ENCODE peak calls at places on chromosome 14, in seven cellular contexts. F is renal cortical epithelial cell, S is NCI-H510A treated with DMSO at 0.1 percent for 48 hours, L is foreskin fibroblast, J is IMR-90, P is NCI-H1092 treated with DMSO at 0.1 percent for 48 hours, Y is HFFc6. N is an unnamed sample.

GRCh38 chr14:26415618-26416123 is 182.2 kb downstream of the NOVA1 start:
- DNase-seq in F (peak), S (no peak), L (peak), J (no peak), P (no peak), Y (no peak), N (no peak)

GRCh38 chr14:72611956-72612500 is 281.9 kb downstream of the DPF3 start:
- DNase-seq in F (no peak), S (no peak), L (no peak), J (no peak), P (no peak), Y (no peak), N (no peak)

GRCh38 chr14:45716506-45716905 is 463.5 kb upstream of the MIS18BP1 start:
- DNase-seq in F (peak), S (no peak), L (peak), J (no peak), P (no peak), Y (no peak), N (no peak)

GRCh38 chr14:103129301-103130016 is 6.2 kb downstream of the TNFAIP2 start:
- DNase-seq in F (no peak), S (no peak), L (no peak), J (no peak), P (no peak), Y (no peak), N (no peak)

GRCh38 chr14:77026930-77027537 is 1.5 kb downstream of the IRF2BPL start:
- DNase-seq in F (no peak), S (no peak), L (peak), J (peak), P (peak), Y (peak), N (no peak)

GRCh38 chr14:89014570-89014847 is 190.1 kb downstream of the TTC8 start:
- DNase-seq in F (no peak), S (no peak), L (no peak), J (no peak), P (no peak), Y (no peak), N (no peak)

GRCh38 chr14:89315493-89316456 is 101.3 kb downstream of the FOXN3 start:
- DNase-seq in F (no peak), S (no peak), L (no peak), J (no peak), P (no peak), Y (no peak), N (no peak)

GRCh38 chr14:97283450-97284230 is 486.5 kb downstream of the VRK1 start:
- DNase-seq in F (no peak), S (no peak), L (no peak), J (no peak), P (no peak), Y (no peak), N (no peak)

GRCh38 chr14:51877807-51878206 is 17.4 kb downstream of the GNG2 start:
- DNase-seq in F (no peak), S (no peak), L (no peak), J (no peak), P (no peak), Y (no peak), N (no peak)

GRCh38 chr14:68951051-68951797 is 27.9 kb downstream of the ACTN1 start:
- DNase-seq in F (peak), S (no peak), L (peak), J (peak), P (no peak), Y (peak), N (peak)

GRCh38 chr14:96042218-96042930 is 3.2 kb downstream of the C14orf132 start:
- DNase-seq in F (no peak), S (no peak), L (peak), J (peak), P (no peak), Y (peak), N (peak)

GRCh38 chr14:70008457-70008856 is 129.2 kb downstream of the SMOC1 start:
- DNase-seq in F (no peak), S (no peak), L (no peak), J (no peak), P (no peak), Y (no peak), N (no peak)

GRCh38 chr14:51479584-51480305 is 172.0 kb upstream of the FRMD6 start:
- DNase-seq in F (peak), S (no peak), L (peak), J (peak), P (no peak), Y (no peak), N (no peak)

GRCh38 chr14:71214241-71214640 is 307.0 kb downstream of the PCNX1 start:
- DNase-seq in F (peak), S (no peak), L (no peak), J (no peak), P (no peak), Y (no peak), N (no peak)

GRCh38 chr14:96783306-96784224 is 13.6 kb upstream of the VRK1 start:
- DNase-seq in F (no peak), S (no peak), L (no peak), J (no peak), P (no peak), Y (no peak), N (no peak)

GRCh38 chr14:100764716-100765115 is 38.0 kb downstream of the DLK1 start:
- DNase-seq in F (no peak), S (no peak), L (no peak), J (no peak), P (no peak), Y (no peak), N (no peak)

GRCh38 chr14:84087986-84088531 is 1441.9 kb upstream of the FLRT2 start:
- DNase-seq in F (no peak), S (no peak), L (peak), J (peak), P (no peak), Y (no peak), N (no peak)

GRCh38 chr14:106737025-106737424 is 1210.6 kb downstream of the TMEM121 start:
- DNase-seq in F (no peak), S (no peak), L (no peak), J (no peak), P (no peak), Y (no peak), N (no peak)

GRCh38 chr14:103023881-103024473 is 33.4 kb downstream of the CDC42BPB start:
- DNase-seq in F (no peak), S (no peak), L (peak), J (peak), P (no peak), Y (peak), N (no peak)

GRCh38 chr14:101072531-101072930 is 169.0 kb upstream of the RTL1 start:
- DNase-seq in F (no peak), S (no peak), L (no peak), J (peak), P (no peak), Y (no peak), N (no peak)

GRCh38 chr14:92453691-92454090 is 59.9 kb upstream of the RIN3 start:
- DNase-seq in F (no peak), S (no peak), L (no peak), J (no peak), P (no peak), Y (no peak), N (no peak)

GRCh38 chr14:79016828-79017505 is 846.8 kb downstream of the NRXN3 start:
- DNase-seq in F (peak), S (peak), L (peak), J (peak), P (no peak), Y (peak), N (peak)

GRCh38 chr14:103688906-103689902 is 26.0 kb downstream of the XRCC3 start:
- DNase-seq in F (no peak), S (no peak), L (peak), J (no peak), P (no peak), Y (no peak), N (no peak)

GRCh38 chr14:105059035-105059916 is 6.0 kb downstream of the GPR132 start:
- DNase-seq in F (no peak), S (no peak), L (no peak), J (no peak), P (no peak), Y (no peak), N (no peak)

GRCh38 chr14:61385002-61385685 is 63.8 kb downstream of the PRKCH start:
- DNase-seq in F (no peak), S (no peak), L (peak), J (no peak), P (no peak), Y (no peak), N (no peak)